ENCODE peak calls at places on chromosomes 2 and 18, in seven cellular contexts. L, N, P, X, T, M and Q are unnamed samples.

GRCh38 chr2:173037245-173038106 is 38.2 kb upstream of the MAP3K20 start:
- DNase-seq in L (no peak), N (no peak), P (no peak), X (peak; percentile 41), T (no peak), M (no peak), Q (no peak)

GRCh38 chr2:7527165-7527722 is 610.0 kb downstream of the RNF144A start:
- DNase-seq in L (no peak), N (no peak), P (no peak), X (no peak), T (no peak), M (no peak), Q (no peak)

GRCh38 chr2:190722061-190722759 is 73.3 kb downstream of the NAB1 start:
- DNase-seq in L (no peak), N (no peak), P (no peak), X (peak; percentile 46), T (no peak), M (no peak), Q (no peak)

GRCh38 chr2:181374741-181375675 is 82.2 kb upstream of the ITGA4 start:
- DNase-seq in L (no peak), N (no peak), P (no peak), X (no peak), T (no peak), M (no peak), Q (no peak)

GRCh38 chr2:34102359-34102758 is 503.3 kb upstream of the FAM98A start:
- DNase-seq in L (no peak), N (no peak), P (no peak), X (peak; percentile 19), T (no peak), M (no peak), Q (no peak)

GRCh38 chr2:8518986-8519669 is 162.7 kb upstream of the ID2 start:
- DNase-seq in L (no peak), N (no peak), P (no peak), X (no peak), T (no peak), M (no peak), Q (no peak)

GRCh38 chr2:176162911-176163654 is 6.0 kb downstream of the HOXD3 start:
- DNase-seq in L (no peak), N (no peak), P (no peak), X (no peak), T (no peak), M (no peak), Q (no peak)

GRCh38 chr2:35973132-35973736 is 382.3 kb upstream of the CRIM1 start:
- DNase-seq in L (no peak), N (no peak), P (peak; percentile 46), X (peak; percentile 78), T (no peak), M (no peak), Q (no peak)

GRCh38 chr2:97849881-97850540 is 136.6 kb downstream of the ZAP70 start:
- DNase-seq in L (no peak), N (no peak), P (no peak), X (no peak), T (no peak), M (no peak), Q (no peak)

GRCh38 chr2:847669-848068 is 103.0 kb upstream of the SNTG2 start:
- DNase-seq in L (no peak), N (no peak), P (no peak), X (no peak), T (no peak), M (no peak), Q (no peak)

GRCh38 chr2:186653511-186653910 is 40.3 kb upstream of the FAM171B start:
- DNase-seq in L (no peak), N (no peak), P (no peak), X (no peak), T (no peak), M (no peak), Q (no peak)

GRCh38 chr18:21894619-21895367 is 154.2 kb downstream of the MIB1 start:
- DNase-seq in L (no peak), N (no peak), P (no peak), X (no peak), T (no peak), M (no peak), Q (no peak)

GRCh38 chr2:101752708-101753107 is 55.2 kb downstream of the MAP4K4 start:
- DNase-seq in L (no peak), N (no peak), P (no peak), X (peak; percentile 46), T (no peak), M (no peak), Q (peak; percentile 39)

GRCh38 chr2:152585830-152586484 is 131.3 kb downstream of the PRPF40A start:
- DNase-seq in L (no peak), N (no peak), P (peak; percentile 18), X (peak; percentile 69), T (no peak), M (no peak), Q (no peak)

GRCh38 chr2:59196511-59196910 is 955.4 kb upstream of the FANCL start:
- DNase-seq in L (no peak), N (no peak), P (no peak), X (no peak), T (no peak), M (no peak), Q (no peak)

GRCh38 chr2:19362652-19363473 is 4.4 kb upstream of the OSR1 start:
- DNase-seq in L (no peak), N (peak; percentile 69), P (peak; percentile 79), X (peak; percentile 67), T (peak; percentile 86), M (no peak), Q (peak; percentile 81)

GRCh38 chr18:12767580-12768155 is 64.8 kb downstream of the PSMG2 start:
- DNase-seq in L (no peak), N (no peak), P (peak; percentile 72), X (no peak), T (no peak), M (no peak), Q (no peak)

GRCh38 chr2:142879191-142879590 is 1.7 kb downstream of the KYNU start:
- DNase-seq in L (no peak), N (no peak), P (no peak), X (no peak), T (no peak), M (no peak), Q (no peak)

GRCh38 chr2:222284466-222284865 is 14.3 kb downstream of the PAX3 start:
- DNase-seq in L (no peak), N (no peak), P (no peak), X (no peak), T (no peak), M (no peak), Q (no peak)

GRCh38 chr2:202671317-202672035 is 36.7 kb downstream of the FAM117B start:
- DNase-seq in L (no peak), N (no peak), P (no peak), X (no peak), T (no peak), M (no peak), Q (no peak)

GRCh38 chr2:203164311-203164935 is 74.4 kb upstream of the CYP20A1 start:
- DNase-seq in L (no peak), N (no peak), P (no peak), X (no peak), T (no peak), M (no peak), Q (no peak)

GRCh38 chr2:75134802-75135201 is 64.5 kb downstream of the TACR1 start:
- DNase-seq in L (no peak), N (no peak), P (no peak), X (no peak), T (no peak), M (no peak), Q (no peak)

GRCh38 chr2:102736174-102736606 is 25.6 kb upstream of the TMEM182 start:
- DNase-seq in L (peak; percentile 25), N (no peak), P (peak; percentile 29), X (no peak), T (no peak), M (peak; percentile 39), Q (no peak)

GRCh38 chr2:222294996-222295367 is 3.8 kb downstream of the PAX3 start:
- DNase-seq in L (no peak), N (no peak), P (no peak), X (no peak), T (no peak), M (no peak), Q (no peak)

GRCh38 chr2:172085460-172086159 is at the start of gene DLX1:
- DNase-seq in L (no peak), N (no peak), P (no peak), X (no peak), T (peak; percentile 79), M (no peak), Q (no peak)

GRCh38 chr18:48356909-48357631 is 52.1 kb downstream of the ZBTB7C start:
- DNase-seq in L (no peak), N (no peak), P (no peak), X (no peak), T (no peak), M (no peak), Q (peak; percentile 77)
- TF ChIP-seq POLR2AphosphoS5 in L (no peak), N (no peak), P (no peak), X (no peak), T (no peak), M (no peak), Q (peak; percentile 64)

GRCh38 chr2:127641846-127642510 is 4.0 kb upstream of the GPR17 start:
- DNase-seq in L (no peak), N (no peak), P (no peak), X (no peak), T (peak; percentile 87), M (no peak), Q (no peak)
- TF ChIP-seq POLR2AphosphoS5 in L (no peak), N (no peak), P (no peak), X (no peak), T (peak; percentile 70), M (no peak), Q (no peak)

DNA sequence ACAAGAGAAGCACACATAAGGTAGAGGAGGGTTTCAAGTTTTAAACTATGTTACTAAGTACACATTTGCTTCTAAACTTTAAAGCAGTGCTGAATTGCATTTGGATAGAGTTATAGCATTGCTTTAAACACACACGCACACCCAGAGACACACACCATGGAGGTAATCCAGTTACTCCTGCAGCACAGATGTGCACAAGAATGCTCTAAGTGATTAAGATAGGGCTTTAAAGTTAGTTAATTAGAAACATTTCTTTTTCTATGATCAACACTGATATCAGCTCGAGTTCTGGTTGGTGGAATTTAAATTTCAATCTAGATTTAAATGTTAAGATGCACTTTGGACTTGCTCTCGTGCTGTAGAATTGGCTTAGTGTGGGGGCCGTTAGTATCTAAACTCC is 492.3 kb downstream of the ZEB2 start:
- DNase-seq in L (no peak), N (no peak), P (no peak), X (no peak), T (no peak), M (no peak), Q (no peak)
- TF ChIP-seq POLR2AphosphoS5 in L (no peak), N (no peak), P (no peak), X (no peak), T (no peak), M (no peak), Q (no peak)

DNA sequence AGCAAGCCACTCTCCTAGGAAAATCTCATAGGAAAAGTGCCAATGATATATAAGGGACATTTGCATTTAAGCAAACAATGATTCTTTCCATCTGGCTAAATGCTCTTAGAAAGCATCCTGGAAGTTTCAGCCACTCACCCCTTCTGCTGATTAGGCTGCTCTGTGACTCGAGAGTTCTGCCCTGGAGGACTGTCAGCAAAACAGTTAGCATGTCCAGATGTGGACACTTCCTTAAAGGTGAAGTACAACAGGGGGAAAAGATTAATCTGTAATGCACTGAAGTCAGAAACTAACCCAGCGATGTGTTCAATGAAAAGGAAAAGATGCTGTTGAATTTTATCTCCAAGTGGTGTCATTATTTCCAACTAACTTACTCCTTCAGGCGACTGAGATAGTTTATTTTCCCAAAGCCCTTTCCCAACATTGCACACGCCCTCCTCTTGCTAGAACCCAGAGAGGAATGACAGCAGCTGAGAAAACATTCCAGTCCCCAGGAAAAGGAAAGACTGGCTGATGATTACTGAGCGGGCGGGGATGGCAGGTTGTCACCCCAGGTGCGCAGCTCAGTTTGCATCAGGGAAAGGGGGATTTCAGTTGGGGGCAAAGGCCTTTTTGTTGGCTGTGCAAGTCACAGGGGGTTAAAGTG is 214.0 kb downstream of the SS18 start:
- DNase-seq in L (no peak), N (no peak), P (no peak), X (peak; percentile 15), T (no peak), M (no peak), Q (no peak)
- TF ChIP-seq POLR2AphosphoS5 in L (no peak), N (no peak), P (no peak), X (no peak), T (no peak), M (no peak), Q (no peak)